ENCODE peak calls at places on chromosomes 6 and 20, in four cellular contexts. U is esophagus squamous epithelium, S is ovary, D is body of pancreas. M is an unnamed sample.
A peak's percentile ranks its signal among the peaks of the same experiment; 100 is the strongest.

GRCh38 chr6:29520232-29520631 is 32.5 kb upstream of the MAS1L start:
- DNase-seq in S (no peak), U (no peak), D (no peak), M (no peak)

GRCh38 chr6:133553652-133554051 is 312.5 kb downstream of the EYA4 start:
- DNase-seq in S (peak; percentile 39), D (peak; percentile 65), U (no peak), M (peak; percentile 57)

GRCh38 chr6:19772891-19773290 is 64.3 kb upstream of the ID4 start:
- DNase-seq in D (no peak), S (no peak), U (no peak), M (no peak)

GRCh38 chr6:107866606-107867301 is 42.6 kb upstream of the SCML4 start:
- DNase-seq in S (no peak), U (no peak), D (peak; percentile 33), M (peak; percentile 50)

GRCh38 chr6:127690092-127690491 is 113.1 kb downstream of the C6orf58 start:
- DNase-seq in U (no peak), S (no peak), D (no peak), M (peak; percentile 14)

GRCh38 chr6:14026831-14027539 is 90.6 kb upstream of the CD83 start:
- DNase-seq in S (no peak), D (no peak), U (no peak), M (no peak)

GRCh38 chr6:158599635-158600034 is 39.7 kb downstream of the TMEM181 start:
- DNase-seq in D (no peak), S (no peak), U (no peak), M (no peak)

GRCh38 chr6:150627601-150628012 is 27.9 kb downstream of the PLEKHG1 start:
- DNase-seq in D (no peak), U (no peak), S (no peak), M (no peak)

GRCh38 chr6:107941199-107941598 is 16.8 kb downstream of the SEC63 start:
- DNase-seq in D (no peak), U (no peak), S (no peak), M (no peak)

GRCh38 chr6:1390071-1390804 is 862 bp downstream of the FOXF2 start:
- DNase-seq in U (no peak), S (peak; percentile 32), D (peak; percentile 13), M (peak; percentile 79)

GRCh38 chr6:18323935-18324707 is 59.8 kb upstream of the DEK start:
- DNase-seq in S (no peak), U (no peak), D (peak; percentile 41), M (peak; percentile 53)

GRCh38 chr6:129748212-129748900 is 38.4 kb upstream of the ARHGAP18 start:
- DNase-seq in S (no peak), D (peak; percentile 20), U (no peak), M (no peak)

GRCh38 chr6:119012521-119012920 is 65.9 kb downstream of the FAM184A start:
- DNase-seq in S (no peak), D (no peak), U (no peak), M (no peak)

GRCh38 chr6:142374965-142375733 is 73.3 kb downstream of the ADGRG6 start:
- DNase-seq in D (peak; percentile 3), S (no peak), U (no peak), M (no peak)

GRCh38 chr20:45041464-45042337 is 59.2 kb downstream of the KCNS1 start:
- DNase-seq in D (peak; percentile 3), S (no peak), U (no peak), M (peak; percentile 38)

GRCh38 chr20:52536841-52537400 is 345.3 kb upstream of the ZFP64 start:
- DNase-seq in S (no peak), U (no peak), D (no peak), M (no peak)

GRCh38 chr6:82298012-82298411 is 50.5 kb upstream of the IBTK start:
- DNase-seq in S (no peak), D (no peak), U (no peak), M (no peak)

GRCh38 chr6:39209360-39209811 is 19.9 kb downstream of the KCNK5 start:
- DNase-seq in U (no peak), D (no peak), S (no peak), M (peak; percentile 76)

GRCh38 chr20:23412026-23412425 is 9.3 kb downstream of the NAPB start:
- DNase-seq in D (no peak), S (no peak), U (no peak), M (peak; percentile 34)

GRCh38 chr6:11366183-11366933 is 133.9 kb upstream of the NEDD9 start:
- DNase-seq in D (no peak), S (no peak), U (no peak), M (peak; percentile 56)

GRCh38 chr6:127182501-127182900 is 64.0 kb downstream of the RSPO3 start:
- DNase-seq in S (no peak), U (no peak), D (no peak), M (no peak)

GRCh38 chr20:14853079-14853478 is 515.7 kb upstream of the FLRT3 start:
- DNase-seq in D (no peak), U (no peak), S (no peak), M (no peak)

GRCh38 chr6:108872001-108872974 is 24.1 kb downstream of the ARMC2 start:
- DNase-seq in S (no peak), D (peak; percentile 19), U (no peak), M (no peak)

GRCh38 chr6:34517461-34517868 is 38.7 kb downstream of the SPDEF start:
- DNase-seq in U (no peak), D (no peak), S (no peak), M (no peak)

GRCh38 chr6:148935705-148936306 is 189.0 kb downstream of the UST start:
- DNase-seq in D (no peak), S (no peak), U (no peak), M (no peak)

GRCh38 chr6:8731874-8732273 is 296.5 kb upstream of the SLC35B3 start:
- DNase-seq in D (no peak), U (no peak), S (no peak), M (peak; percentile 51)

GRCh38 chr6:26118999-26119398 is 31.8 kb downstream of the HFE start:
- DNase-seq in S (no peak), U (no peak), D (peak; percentile 33), M (peak; percentile 33)

GRCh38 chr20:49424536-49424935 is 57.9 kb downstream of the KCNB1 start:
- DNase-seq in U (no peak), S (no peak), D (no peak), M (no peak)

GRCh38 chr6:163356324-163356723 is 58.2 kb upstream of the QKI start:
- DNase-seq in U (no peak), D (peak; percentile 65), S (no peak), M (peak; percentile 90)

GRCh38 chr20:35196313-35196712 is 24.4 kb downstream of the PROCR start:
- DNase-seq in U (no peak), D (no peak), S (no peak), M (no peak)

GRCh38 chr20:361562-361961 is 14.7 kb downstream of the NRSN2 start:
- DNase-seq in S (no peak), U (no peak), D (no peak), M (no peak)

GRCh38 chr6:1286972-1287600 is 24.8 kb upstream of the FOXQ1 start:
- DNase-seq in S (no peak), U (no peak), D (peak; percentile 35), M (peak; percentile 98)

GRCh38 chr6:54299542-54300269 is 8.5 kb upstream of the TINAG start:
- DNase-seq in D (no peak), S (no peak), U (no peak), M (no peak)

GRCh38 chr6:52209672-52210626 is 23.8 kb downstream of the IL17A start:
- DNase-seq in S (no peak), U (no peak), D (no peak), M (no peak)
- TF ChIP-seq POLR2A in S (no peak), U (no peak), D (no peak), M (no peak)

GRCh38 chr20:32830437-32830836 is 10.7 kb downstream of the MAPRE1 start:
- DNase-seq in U (no peak), D (peak; percentile 74), S (no peak), M (peak; percentile 90)
- TF ChIP-seq POLR2A in U (no peak), D (no peak), S (no peak), M (no peak)

GRCh38 chr6:16760536-16761468 is at the start of gene ATXN1:
- DNase-seq in S (peak; percentile 74), U (no peak), D (peak; percentile 75), M (peak; percentile 59)
- TF ChIP-seq POLR2A in S (no peak), U (peak; percentile 72), D (peak; percentile 25), M (peak; percentile 19)

DNA sequence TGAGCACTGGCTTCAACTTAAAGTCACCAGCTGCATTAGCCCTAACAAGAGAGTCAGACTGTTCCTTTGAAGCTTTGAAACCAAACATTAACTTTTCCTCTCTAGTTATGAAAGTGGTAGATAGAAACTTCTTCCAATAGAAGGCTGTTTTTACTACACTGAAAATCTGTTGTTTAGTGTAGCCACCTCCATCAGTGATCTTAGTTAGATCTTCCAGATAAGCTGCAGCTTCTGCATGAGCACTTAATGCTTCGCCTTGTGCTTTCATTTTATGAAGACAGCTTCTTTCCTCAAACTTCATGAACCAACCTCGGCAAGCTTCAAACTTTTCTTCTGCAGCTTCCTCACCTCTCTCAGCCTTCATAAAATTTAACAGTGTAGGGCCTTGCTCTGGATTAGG is 133.2 kb downstream of the INSM1 start:
- DNase-seq in U (no peak), S (no peak), D (no peak), M (no peak)
- TF ChIP-seq POLR2A in U (no peak), S (no peak), D (no peak), M (no peak)

GRCh38 chr6:43992783-43993505 is 134.3 kb downstream of the MRPL14 start:
- DNase-seq in U (no peak), S (no peak), D (peak; percentile 89), M (no peak)
- TF ChIP-seq POLR2A in U (no peak), S (no peak), D (no peak), M (no peak)

GRCh38 chr20:64056889-64057627 is 5.9 kb upstream of the TCEA2 start:
- DNase-seq in S (no peak), U (no peak), D (no peak), M (no peak)
- TF ChIP-seq POLR2A in S (no peak), U (no peak), D (no peak), M (no peak)

DNA sequence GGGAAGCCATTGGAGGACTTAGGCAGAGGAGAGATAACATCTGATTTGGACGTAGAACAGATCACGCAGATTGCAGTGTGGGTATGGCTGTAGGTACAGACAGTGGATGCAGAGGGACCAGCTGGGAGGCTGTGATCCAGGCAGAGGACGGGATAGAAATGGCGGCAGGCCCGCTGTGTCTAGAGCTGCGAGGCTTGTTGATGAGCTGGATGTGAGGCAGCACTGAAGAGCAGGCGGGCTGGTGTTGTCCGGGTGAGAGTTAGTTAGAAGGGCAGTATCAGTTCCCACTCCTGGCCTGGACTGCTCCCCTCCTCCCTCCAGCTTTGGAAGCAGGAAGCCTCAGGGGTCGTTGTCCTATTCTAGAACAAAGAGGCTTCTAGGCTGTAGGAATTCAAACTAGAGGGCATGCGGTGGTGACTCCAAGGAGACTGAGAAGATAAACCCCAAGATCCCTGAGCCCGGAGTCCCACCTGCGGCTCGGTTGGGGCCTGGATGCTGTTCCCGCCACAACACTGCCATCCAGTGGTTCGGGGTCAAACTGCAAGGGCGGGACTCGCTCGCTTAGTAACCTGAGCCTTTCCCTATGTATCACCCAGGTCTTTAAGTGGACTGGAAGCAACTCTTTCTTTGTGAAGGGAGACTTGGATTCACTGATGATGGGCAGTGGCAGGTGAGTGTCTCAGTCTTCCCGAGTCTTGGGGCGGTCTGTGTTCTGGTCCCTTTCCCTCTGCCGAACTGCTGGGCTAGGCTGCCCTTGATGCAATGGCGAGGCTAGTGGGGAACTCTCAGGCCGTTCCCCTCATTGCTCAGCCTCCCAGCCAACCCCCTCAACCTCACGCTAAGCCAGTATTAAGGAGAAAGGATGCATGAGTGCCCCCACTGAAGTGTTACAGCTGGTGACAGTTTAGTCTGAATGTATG is 11.2 kb downstream of the TLDC2 start:
- DNase-seq in U (no peak), D (peak; percentile 86), S (peak; percentile 89), M (peak; percentile 80)
- TF ChIP-seq POLR2A in U (no peak), D (no peak), S (no peak), M (no peak)

M was measured in NB4.